ENCODE peak calls at places on chromosomes 12 and 14, in four cellular contexts. L, A, M and O are unnamed samples.

GRCh38 chr14:61696753-61697318 is 1.5 kb downstream of the HIF1A start:
- DNase-seq in L (no peak), A (no peak), M (no peak), O (no peak)

GRCh38 chr14:50070840-50071548 is 45.4 kb downstream of the VCPKMT start:
- DNase-seq in L (no peak), A (no peak), M (no peak), O (no peak)

GRCh38 chr12:43241971-43242370 is 310.0 kb downstream of the ADAMTS20 start:
- DNase-seq in L (no peak), A (no peak), M (no peak), O (no peak)

GRCh38 chr12:46372852-46373302 is 304 bp upstream of the SLC38A2 start:
- DNase-seq in L (no peak), A (peak; percentile 94), M (no peak), O (peak; percentile 96)

GRCh38 chr12:40145896-40146295 is 40.0 kb upstream of the SLC2A13 start:
- DNase-seq in L (no peak), A (no peak), M (no peak), O (no peak)

GRCh38 chr14:99275222-99275584 is 3.2 kb upstream of the BCL11B start:
- DNase-seq in L (no peak), A (no peak), M (no peak), O (no peak)

GRCh38 chr14:71711619-71712018 is 220.6 kb upstream of the RGS6 start:
- DNase-seq in L (no peak), A (no peak), M (no peak), O (no peak)

GRCh38 chr14:36605506-36605857 is 23.1 kb upstream of the NKX2-8 start:
- DNase-seq in L (no peak), A (no peak), M (peak; percentile 33), O (no peak)

GRCh38 chr14:50531595-50532501 is 521 bp downstream of the MAP4K5 start:
- DNase-seq in L (peak; percentile 61), A (no peak), M (no peak), O (peak; percentile 64)

GRCh38 chr14:56474419-56475022 is 105.1 kb upstream of the TMEM260 start:
- DNase-seq in L (peak; percentile 37), A (peak; percentile 9), M (peak; percentile 16), O (no peak)

GRCh38 chr14:72970058-72970630 is 43.9 kb downstream of the DCAF4 start:
- DNase-seq in L (no peak), A (no peak), M (no peak), O (no peak)

GRCh38 chr14:72926292-72927028 is at the start of gene DCAF4:
- DNase-seq in L (peak; percentile 99), A (peak; percentile 69), M (peak; percentile 98), O (peak; percentile 96)

GRCh38 chr12:121217066-121217465 is 7.1 kb downstream of the P2RX4 start:
- DNase-seq in L (peak; percentile 32), A (no peak), M (peak; percentile 42), O (no peak)

GRCh38 chr14:83300454-83301064 is 1766.9 kb upstream of the SEL1L start:
- DNase-seq in L (peak; percentile 19), A (no peak), M (peak; percentile 12), O (no peak)

GRCh38 chr12:122834229-122834920 is 882 bp upstream of the HIP1R start:
- DNase-seq in L (peak; percentile 79), A (no peak), M (peak; percentile 58), O (peak; percentile 78)

GRCh38 chr12:6696690-6697583 is 3.7 kb downstream of the PIANP start:
- DNase-seq in L (no peak), A (no peak), M (no peak), O (no peak)

GRCh38 chr14:78401866-78402265 is 231.7 kb downstream of the NRXN3 start:
- DNase-seq in L (no peak), A (no peak), M (no peak), O (no peak)

GRCh38 chr14:51283402-51283825 is 43.4 kb downstream of the TMX1 start:
- DNase-seq in L (peak; percentile 81), A (peak; percentile 60), M (peak; percentile 74), O (no peak)

GRCh38 chr12:253116-253831 is 9.4 kb downstream of the SLC6A13 start:
- DNase-seq in L (no peak), A (no peak), M (no peak), O (no peak)

GRCh38 chr12:40735551-40736230 is 43.5 kb downstream of the CNTN1 start:
- DNase-seq in L (no peak), A (no peak), M (no peak), O (no peak)

GRCh38 chr14:104001003-104001402 is 58.7 kb upstream of the RD3L start:
- DNase-seq in L (peak; percentile 14), A (peak; percentile 12), M (peak; percentile 21), O (peak; percentile 54)

GRCh38 chr12:57148469-57149308 is 1.3 kb upstream of the LRP1-AS start:
- DNase-seq in L (no peak), A (no peak), M (peak; percentile 73), O (no peak)

GRCh38 chr12:5027436-5027835 is 16.2 kb upstream of the KCNA5 start:
- DNase-seq in L (no peak), A (no peak), M (no peak), O (no peak)

GRCh38 chr12:3770891-3771290 is 18.0 kb upstream of the CRACR2A start:
- DNase-seq in L (peak; percentile 49), A (no peak), M (no peak), O (no peak)

GRCh38 chr14:29558516-29558915 is 369.1 kb downstream of the PRKD1 start:
- DNase-seq in L (no peak), A (no peak), M (no peak), O (no peak)

GRCh38 chr14:95156765-95157194 is 549 bp downstream of the DICER1 start:
- DNase-seq in L (peak; percentile 35), A (no peak), M (peak; percentile 7), O (peak; percentile 19)

GRCh38 chr14:74507796-74508195 is 14.2 kb downstream of the ISCA2 start:
- DNase-seq in L (no peak), A (no peak), M (no peak), O (no peak)

GRCh38 chr12:118175823-118176447 is 40.0 kb downstream of the PEBP1 start:
- DNase-seq in L (no peak), A (no peak), M (no peak), O (no peak)

DNA sequence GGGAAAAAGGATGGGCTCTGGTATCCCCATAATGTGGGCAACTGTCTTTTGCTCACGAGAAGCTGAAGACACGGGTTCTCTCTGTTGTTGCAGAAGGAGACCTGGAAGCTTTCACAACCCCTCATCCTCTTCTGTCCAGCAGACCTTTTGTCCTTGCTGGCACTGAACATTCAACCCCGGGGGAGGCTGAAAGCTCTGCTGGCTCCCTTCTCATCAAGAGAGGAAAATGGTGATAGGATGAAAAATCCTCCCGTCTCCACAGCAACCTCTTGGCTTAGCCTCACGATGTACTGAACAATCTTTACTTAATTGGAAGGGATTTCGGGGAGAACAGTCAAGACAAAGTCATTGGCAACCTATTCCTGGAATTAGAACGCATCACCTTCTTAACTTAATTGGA is 39.0 kb downstream of the ELK3 start:
- DNase-seq in L (no peak), A (no peak), M (no peak), O (no peak)
- TF ChIP-seq NR3C1 in L (no peak), A (no peak), M (no peak), O (no peak)

GRCh38 chr12:102513272-102513671 is 32.9 kb upstream of the IGF1 start:
- DNase-seq in L (no peak), A (no peak), M (no peak), O (no peak)
- TF ChIP-seq NR3C1 in L (no peak), A (no peak), M (no peak), O (no peak)

DNA sequence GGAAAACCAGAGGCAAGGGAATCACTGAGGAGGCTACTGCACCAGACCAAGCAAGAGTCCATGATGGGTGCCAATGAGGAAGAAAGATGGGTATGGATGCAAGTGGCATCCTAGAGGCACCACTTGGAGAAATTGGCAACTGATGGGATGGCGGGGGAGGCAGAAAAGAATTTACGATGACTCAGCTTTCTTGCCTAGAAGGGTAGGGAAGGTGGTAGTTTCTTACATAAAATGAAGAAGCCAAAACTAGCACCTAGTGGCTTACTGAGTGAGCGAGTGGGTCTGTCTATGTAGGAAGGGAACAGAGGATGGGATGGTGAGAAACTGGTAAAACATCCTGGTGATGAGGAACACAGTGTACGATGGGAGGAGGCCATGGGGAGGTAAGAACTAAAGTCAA is 80.8 kb downstream of the CIT start:
- DNase-seq in L (no peak), A (no peak), M (no peak), O (no peak)
- TF ChIP-seq NR3C1 in L (no peak), A (no peak), M (no peak), O (no peak)

GRCh38 chr12:91357381-91357780 is 174.8 kb upstream of the DCN start:
- DNase-seq in L (no peak), A (no peak), M (peak; percentile 45), O (no peak)

GRCh38 chr12:91353266-91353665 is 170.6 kb upstream of the DCN start:
- DNase-seq in L (no peak), A (no peak), M (no peak), O (no peak)

GRCh38 chr12:91356405-91356804 is 173.8 kb upstream of the DCN start:
- DNase-seq in L (no peak), A (no peak), M (no peak), O (no peak)

GRCh38 chr12:91349451-91349850 is 166.8 kb upstream of the DCN start:
- DNase-seq in L (no peak), A (no peak), M (no peak), O (no peak)

GRCh38 chr12:91355150-91356006 is 172.8 kb upstream of the DCN start:
- DNase-seq in L (peak; percentile 71), A (peak; percentile 45), M (peak; percentile 47), O (peak; percentile 59)
- TF ChIP-seq NR3C1 in L (no peak), A (no peak), M (no peak), O (no peak)

DNA sequence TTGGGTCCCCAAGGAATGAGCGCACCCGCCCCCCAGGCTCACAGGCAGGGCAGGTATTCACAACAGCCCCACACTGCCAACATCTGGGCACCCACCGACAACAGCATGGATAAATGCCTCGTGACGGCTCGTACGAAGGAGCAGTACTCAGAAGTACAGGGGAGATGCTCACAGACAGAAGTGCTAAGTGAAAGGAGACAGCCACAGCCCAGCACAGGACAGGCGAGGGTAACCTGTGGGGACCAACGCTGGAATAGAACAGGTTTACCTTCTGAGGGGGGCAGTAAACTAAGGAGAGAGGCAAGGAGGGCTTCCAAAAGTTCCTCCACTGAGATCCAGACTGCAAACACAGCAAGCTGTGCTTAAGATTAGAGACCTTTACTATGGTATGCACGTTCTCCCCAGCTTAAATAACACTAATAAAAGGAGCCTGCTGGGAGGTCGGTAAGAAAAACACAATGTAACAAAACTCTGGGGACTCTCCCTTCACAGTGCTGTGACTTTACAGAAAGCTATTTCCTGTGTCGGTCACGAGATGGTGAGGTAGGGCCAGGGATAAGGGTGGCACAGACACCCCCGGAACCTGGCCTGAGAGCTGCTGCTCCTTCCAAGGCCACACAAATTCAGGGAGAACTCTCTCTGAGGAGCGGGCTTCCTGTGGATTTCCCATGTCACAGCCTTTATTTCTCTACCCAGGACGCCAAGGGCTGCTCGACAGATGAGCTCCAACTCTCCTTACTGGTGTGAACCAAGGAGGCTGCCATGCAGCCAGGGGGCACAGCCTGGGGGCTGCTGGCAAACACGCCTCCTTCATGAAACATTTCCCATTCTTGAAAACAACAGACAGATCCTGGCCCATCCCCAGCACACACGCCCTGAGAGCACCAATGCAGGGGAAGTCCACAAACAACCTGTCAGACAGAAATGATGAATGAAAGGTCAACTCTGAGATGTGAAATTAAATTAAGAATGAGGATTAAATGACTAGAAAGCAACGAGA is 26.3 kb downstream of the SLC15A4 start:
- DNase-seq in L (no peak), A (no peak), M (no peak), O (no peak)
- TF ChIP-seq NR3C1 in L (no peak), A (no peak), M (no peak), O (no peak)

GRCh38 chr14:92493024-92493423 is 20.6 kb upstream of the RIN3 start:
- DNase-seq in L (no peak), A (no peak), M (no peak), O (no peak)
- TF ChIP-seq NR3C1 in L (no peak), A (no peak), M (no peak), O (no peak)